ENCODE peak calls at places on chromosomes 11 and 22, in nine cellular contexts. V, C, O, M, I, N, B, K and Q are unnamed samples.
A peak's percentile ranks its signal among the peaks of the same experiment; 100 is the strongest.

GRCh38 chr11:127074151-127074761 is 73.7 kb upstream of the KIRREL3 start:
- DNase-seq in O (peak; percentile 77), C (no peak), I (peak; percentile 50), K (peak; percentile 38), N (peak; percentile 76), M (peak; percentile 36), V (no peak), B (peak; percentile 15), Q (peak; percentile 10)

GRCh38 chr22:19686946-19687345 is 27.4 kb upstream of the SEPTIN5 start:
- DNase-seq in V (no peak), I (no peak), N (no peak), K (no peak), M (no peak), C (no peak), B (peak; percentile 40), O (no peak), Q (no peak)

GRCh38 chr22:17434856-17435255 is 65.6 kb downstream of the CECR2 start:
- DNase-seq in V (no peak), C (no peak), I (peak; percentile 23), N (no peak), O (no peak), K (no peak), B (no peak), M (no peak), Q (no peak)

GRCh38 chr11:14636119-14636518 is 7.5 kb upstream of the PDE3B start:
- DNase-seq in K (no peak), I (no peak), O (no peak), B (no peak), N (no peak), M (no peak), C (no peak), V (peak; percentile 61), Q (no peak)

GRCh38 chr11:60913793-60914619 is at the start of gene TMEM109:
- DNase-seq in M (peak; percentile 94), K (peak; percentile 68), B (peak; percentile 93), C (peak; percentile 73), I (peak; percentile 93), V (peak; percentile 72), N (peak; percentile 86), O (peak; percentile 87), Q (peak; percentile 79)

GRCh38 chr22:44357296-44357961 is 44.7 kb upstream of the SHISAL1 start:
- DNase-seq in M (no peak), B (no peak), C (no peak), N (no peak), V (no peak), K (no peak), O (no peak), I (peak; percentile 37), Q (no peak)

GRCh38 chr11:66880484-66881211 is 23.8 kb downstream of the LRFN4 start:
- DNase-seq in V (no peak), M (peak; percentile 54), K (no peak), O (no peak), C (no peak), I (peak; percentile 64), N (no peak), B (no peak), Q (no peak)

GRCh38 chr11:36684840-36685800 is 87.1 kb upstream of the RAG2 start:
- DNase-seq in I (no peak), V (no peak), B (no peak), M (no peak), K (no peak), O (no peak), N (no peak), C (no peak), Q (no peak)

GRCh38 chr11:72724851-72725730 is 27.1 kb downstream of the ARAP1 start:
- DNase-seq in N (no peak), B (peak; percentile 79), C (peak; percentile 71), K (peak; percentile 80), O (peak; percentile 85), M (peak; percentile 86), V (peak; percentile 74), I (peak; percentile 92), Q (peak; percentile 60)

GRCh38 chr11:79610678-79611077 is 169.8 kb upstream of the TENM4 start:
- DNase-seq in O (no peak), I (peak; percentile 54), N (no peak), B (no peak), K (no peak), C (no peak), V (no peak), M (no peak), Q (no peak)

GRCh38 chr11:4654635-4655335 is 11.0 kb downstream of the OR51E1 start:
- DNase-seq in C (no peak), K (no peak), V (no peak), B (no peak), N (no peak), I (no peak), M (no peak), O (no peak), Q (no peak)

GRCh38 chr11:63813563-63814382 is 517 bp downstream of the SPINDOC start:
- DNase-seq in B (peak; percentile 77), C (no peak), O (peak; percentile 39), M (peak; percentile 88), V (no peak), N (no peak), I (peak; percentile 67), K (no peak), Q (no peak)

GRCh38 chr11:62124186-62125113 is 639 bp downstream of the INCENP start:
- DNase-seq in C (no peak), B (peak; percentile 30), O (no peak), K (peak; percentile 37), N (no peak), M (peak; percentile 69), V (peak; percentile 35), I (peak; percentile 39), Q (no peak)

GRCh38 chr22:20221421-20222340 is 46.4 kb downstream of the RTN4R start:
- DNase-seq in K (no peak), I (no peak), V (no peak), C (no peak), O (no peak), M (no peak), N (no peak), B (no peak), Q (no peak)

GRCh38 chr11:42237701-42238235 is 778.3 kb upstream of the LRRC4C start:
- DNase-seq in K (no peak), M (no peak), N (no peak), I (no peak), O (no peak), C (no peak), B (no peak), V (no peak), Q (no peak)

GRCh38 chr11:64533501-64533900 is 57.5 kb upstream of the SLC22A12 start:
- DNase-seq in N (no peak), M (no peak), O (no peak), B (no peak), I (no peak), V (no peak), K (no peak), C (no peak), Q (no peak)

GRCh38 chr11:73931039-73931645 is 19.7 kb upstream of the DNAJB13 start:
- DNase-seq in V (peak; percentile 27), N (no peak), C (peak; percentile 79), I (peak; percentile 90), M (peak; percentile 64), O (peak; percentile 87), K (peak; percentile 50), B (peak; percentile 62), Q (peak; percentile 46)

GRCh38 chr22:40485813-40486610 is 115.6 kb downstream of the SGSM3 start:
- DNase-seq in C (no peak), V (no peak), I (no peak), K (no peak), M (no peak), O (no peak), N (no peak), B (no peak), Q (no peak)

GRCh38 chr11:71156301-71156700 is 96.1 kb downstream of the SHANK2 start:
- DNase-seq in M (no peak), B (no peak), K (no peak), V (no peak), N (no peak), O (no peak), C (no peak), I (no peak), Q (no peak)

GRCh38 chr11:44949160-44950035 is 1.3 kb downstream of the TP53I11 start:
- DNase-seq in C (no peak), B (peak; percentile 48), M (peak; percentile 84), K (no peak), V (no peak), O (peak; percentile 68), I (peak; percentile 87), N (no peak), Q (no peak)

GRCh38 chr22:42931421-42932196 is 74.5 kb upstream of the ARFGAP3 start:
- DNase-seq in M (no peak), C (no peak), I (no peak), V (no peak), O (no peak), N (peak; percentile 79), K (no peak), B (no peak), Q (no peak)

GRCh38 chr11:73308963-73309960 is 1.2 kb downstream of the ARHGEF17 start:
- DNase-seq in M (no peak), B (peak; percentile 36), V (peak; percentile 34), N (no peak), C (peak; percentile 55), K (peak; percentile 92), I (peak; percentile 96), O (peak; percentile 88), Q (no peak)

GRCh38 chr22:35418088-35418487 is 18.1 kb downstream of the MCM5 start:
- DNase-seq in I (no peak), M (no peak), N (no peak), C (no peak), O (no peak), K (no peak), B (no peak), V (no peak), Q (no peak)
- TF ChIP-seq REST in I (no peak), M (no peak), N (no peak), C (no peak), O (no peak), K (no peak), B (no peak), V (no peak), Q (no peak)

GRCh38 chr11:47233989-47234668 is 14.5 kb downstream of the ACP2 start:
- DNase-seq in C (no peak), I (peak; percentile 68), O (peak; percentile 90), M (peak; percentile 31), N (no peak), V (no peak), K (peak; percentile 41), B (peak; percentile 38), Q (peak; percentile 86)
- TF ChIP-seq REST in C (no peak), I (no peak), O (no peak), M (no peak), N (no peak), V (no peak), K (no peak), B (no peak), Q (no peak)

DNA sequence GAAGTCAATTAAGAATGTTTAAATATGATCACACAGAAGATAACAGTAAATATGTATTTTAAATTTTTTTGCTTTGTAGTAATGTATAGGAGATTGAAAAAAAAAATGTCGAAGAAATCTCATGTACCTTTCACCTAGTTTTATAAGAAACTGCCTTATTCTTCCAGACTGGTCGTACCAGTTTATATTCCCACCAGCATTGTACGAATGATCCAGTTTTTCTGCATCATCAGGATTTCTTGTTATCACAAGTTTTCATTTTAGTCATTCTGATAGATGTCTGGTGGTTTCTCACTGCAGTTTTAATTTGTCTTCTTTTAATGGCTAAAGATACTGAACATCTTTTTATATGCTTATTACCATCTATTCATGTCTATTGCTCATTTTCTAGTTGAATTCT is 101.8 kb upstream of the CTSC start:
- DNase-seq in N (no peak), B (no peak), C (no peak), M (no peak), I (no peak), V (no peak), O (no peak), K (no peak), Q (no peak)
- TF ChIP-seq REST in N (no peak), B (no peak), C (no peak), M (no peak), I (no peak), V (no peak), O (no peak), K (no peak), Q (no peak)

GRCh38 chr11:35006389-35007128 is 90.1 kb downstream of the PDHX start:
- DNase-seq in K (no peak), M (no peak), C (no peak), N (peak; percentile 95), B (no peak), O (no peak), I (no peak), V (no peak), Q (no peak)
- TF ChIP-seq REST in K (no peak), M (no peak), C (no peak), N (no peak), B (no peak), O (no peak), I (no peak), V (no peak), Q (no peak)